ENCODE peak calls at places on chromosomes 2 and 18, in seven cellular contexts. L is adrenal gland, X is H1, D is body of pancreas, C is gastrocnemius medialis, Q is right cardiac atrium, O is cardiac muscle cell. T is an unnamed sample. For H3K4me1, the result is how much of the 10 kb centered on the place peaks cover.

GRCh38 chr2:119827866-119828507 is 68.3 kb downstream of the PTPN4 start:
- DNase-seq in L (peak), X (no peak), D (no peak), C (no peak), Q (no peak), O (peak), T (no peak)

GRCh38 chr2:109375656-109376055 is 238.1 kb downstream of the SEPTIN10 start:
- DNase-seq in L (no peak), X (peak), D (no peak), C (peak), Q (no peak), O (no peak), T (no peak)

GRCh38 chr2:63569740-63570139 is 18.5 kb downstream of the WDPCP start:
- DNase-seq in L (no peak), X (no peak), D (no peak), C (no peak), Q (no peak), O (no peak), T (no peak)

GRCh38 chr2:71798266-71799012 is 345.1 kb downstream of the DYSF start:
- DNase-seq in L (peak), X (peak), D (peak), C (peak), Q (no peak), O (peak), T (peak)

GRCh38 chr2:101827246-101827645 is 129.7 kb downstream of the MAP4K4 start:
- DNase-seq in L (no peak), X (no peak), D (no peak), C (no peak), Q (no peak), O (peak), T (no peak)

GRCh38 chr2:55063713-55064323 is 13.6 kb upstream of the RTN4 start:
- DNase-seq in L (no peak), X (no peak), D (no peak), C (no peak), Q (no peak), O (no peak), T (no peak)

GRCh38 chr2:239357954-239358754 is 42.7 kb downstream of the HDAC4 start:
- DNase-seq in L (no peak), X (no peak), D (no peak), C (no peak), Q (no peak), O (no peak), T (no peak)

GRCh38 chr2:118643286-118643685 is 204.2 kb downstream of the EN1 start:
- DNase-seq in L (no peak), X (no peak), D (no peak), C (no peak), Q (no peak), O (no peak), T (no peak)

GRCh38 chr2:64141711-64142405 is 2.4 kb downstream of the PELI1 start:
- DNase-seq in L (no peak), X (no peak), D (no peak), C (no peak), Q (no peak), O (peak), T (no peak)

GRCh38 chr2:8500124-8501054 is 181.5 kb upstream of the ID2 start:
- DNase-seq in L (peak), X (no peak), D (no peak), C (no peak), Q (no peak), O (peak), T (peak)

GRCh38 chr2:192899466-192899865 is 704.7 kb upstream of the TMEFF2 start:
- DNase-seq in L (no peak), X (no peak), D (no peak), C (no peak), Q (no peak), O (no peak), T (no peak)

GRCh38 chr2:241443486-241444223 is 64.7 kb downstream of the STK25 start:
- DNase-seq in L (peak), X (no peak), D (no peak), C (no peak), Q (no peak), O (peak), T (peak)

GRCh38 chr2:178057179-178057578 is 15.4 kb downstream of the PDE11A start:
- DNase-seq in L (no peak), X (no peak), D (no peak), C (no peak), Q (no peak), O (no peak), T (no peak)

GRCh38 chr2:113996826-113997599 is 107.1 kb downstream of the ACTR3 start:
- DNase-seq in L (no peak), X (no peak), D (no peak), C (no peak), Q (no peak), O (no peak), T (no peak)

GRCh38 chr2:150491943-150492342 is 4.5 kb upstream of the RND3 start:
- DNase-seq in L (no peak), X (no peak), D (no peak), C (no peak), Q (no peak), O (no peak), T (no peak)

GRCh38 chr2:204673877-204674276 is 128.6 kb downstream of the PARD3B start:
- DNase-seq in L (no peak), X (no peak), D (no peak), C (no peak), Q (no peak), O (no peak), T (no peak)

GRCh38 chr2:205716126-205716525 is 33.8 kb downstream of the NRP2 start:
- DNase-seq in L (no peak), X (no peak), D (peak), C (no peak), Q (no peak), O (no peak), T (peak)
- H3K4me1 ChIP-seq in L (half or more), X (under half), D (under half), C (under half), Q (under half), O (under half), T (under half)

GRCh38 chr18:76232813-76233212 is 262.2 kb downstream of the ZNF516 start:
- DNase-seq in L (no peak), X (no peak), D (no peak), C (no peak), Q (no peak), O (no peak), T (no peak)

GRCh38 chr18:76232010-76232409 is 263.0 kb downstream of the ZNF516 start:
- DNase-seq in L (no peak), X (no peak), D (no peak), C (no peak), Q (no peak), O (no peak), T (no peak)

GRCh38 chr18:76228716-76229115 is 266.3 kb downstream of the ZNF516 start:
- DNase-seq in L (no peak), X (no peak), D (no peak), C (no peak), Q (no peak), O (no peak), T (no peak)

GRCh38 chr18:76234559-76234958 is 260.5 kb downstream of the ZNF516 start:
- DNase-seq in L (no peak), X (no peak), D (no peak), C (no peak), Q (no peak), O (peak), T (no peak)

GRCh38 chr18:76231402-76231801 is 263.6 kb downstream of the ZNF516 start:
- DNase-seq in L (no peak), X (no peak), D (no peak), C (no peak), Q (no peak), O (no peak), T (no peak)
- H3K4me1 ChIP-seq in L (under half), X (under half), D (under half), C (under half), Q (under half), O (under half), T (under half)

DNA sequence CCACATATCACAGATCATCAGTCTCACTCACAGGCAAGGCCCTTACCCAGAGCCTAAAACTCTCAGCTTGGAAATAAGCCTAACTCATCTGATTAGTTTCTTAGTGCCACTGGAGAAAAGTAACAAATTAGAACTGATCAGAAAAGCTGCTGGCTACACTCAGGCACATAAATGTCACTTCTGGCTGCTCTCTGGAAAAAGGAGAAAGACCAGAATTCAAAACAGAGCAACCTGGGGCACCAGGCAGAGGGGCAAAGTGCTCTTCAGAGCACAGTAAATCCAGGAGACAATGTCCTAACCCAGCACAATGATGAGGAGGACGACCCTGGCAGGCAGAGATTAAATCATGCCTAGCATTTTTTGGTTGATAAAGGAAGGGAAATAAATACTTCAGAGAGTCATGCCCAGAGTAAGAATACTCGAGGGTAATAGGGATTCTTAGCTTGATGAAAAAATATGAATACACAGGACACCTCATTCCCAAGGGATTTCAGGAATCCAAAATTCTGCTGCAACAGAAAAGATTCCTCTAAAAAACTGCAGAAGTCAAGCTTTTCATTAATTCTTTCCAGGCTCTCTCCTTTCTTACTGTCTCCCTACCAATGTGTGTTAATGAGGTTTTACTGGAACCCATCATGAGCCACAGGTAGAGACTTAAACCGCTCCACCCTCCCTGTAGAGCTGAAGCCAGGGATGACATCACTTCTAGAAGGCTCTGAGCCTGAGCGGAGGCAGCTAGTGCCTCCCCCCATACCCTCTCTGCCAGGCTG is 3.6 kb downstream of the SDC1 start:
- DNase-seq in L (no peak), X (no peak), D (no peak), C (no peak), Q (no peak), O (peak), T (no peak)
- H3K4me1 ChIP-seq in L (under half), X (under half), D (under half), C (under half), Q (under half), O (under half), T (under half)

DNA sequence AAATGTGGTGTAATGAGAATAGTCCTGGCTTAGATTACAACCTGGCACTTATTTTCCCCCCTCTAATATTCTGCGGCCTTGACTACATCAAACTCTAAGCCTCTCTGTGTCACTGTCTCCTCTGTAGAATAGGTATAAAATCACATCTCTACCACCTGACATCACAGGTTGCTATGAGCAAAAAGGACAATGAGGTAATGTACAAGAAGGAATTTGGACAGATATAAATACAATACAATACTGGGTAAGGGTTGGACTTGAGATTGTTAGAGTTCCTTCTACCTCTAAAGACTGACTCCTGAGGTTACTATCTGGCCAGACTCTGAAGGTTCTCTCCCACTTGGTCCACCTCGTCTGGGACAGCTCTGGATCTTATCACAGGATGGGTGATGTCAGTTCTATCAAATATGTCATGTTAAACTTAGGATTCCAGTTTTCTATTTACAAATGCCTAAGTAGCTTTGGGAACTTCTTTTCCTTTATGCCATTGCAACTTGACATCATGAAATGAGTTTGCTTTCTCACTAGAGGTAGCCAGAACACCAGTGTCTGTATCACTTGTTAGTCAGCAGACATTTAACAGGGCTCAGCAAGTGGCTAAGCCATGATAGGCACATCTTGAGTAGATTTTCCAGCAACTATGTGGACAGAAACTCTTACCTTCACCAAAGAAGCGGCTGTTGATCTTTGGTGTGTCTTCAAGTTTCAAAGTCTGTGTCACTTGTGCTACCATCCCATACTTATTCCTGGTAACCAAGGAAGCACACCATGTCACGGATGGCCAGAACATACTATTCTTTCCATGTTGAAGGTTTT is 9.5 kb downstream of the APOB start:
- DNase-seq in L (no peak), X (no peak), D (no peak), C (no peak), Q (no peak), O (no peak), T (no peak)
- H3K4me1 ChIP-seq in L (under half), X (under half), D (under half), C (under half), Q (under half), O (under half), T (under half)